ENCODE peak calls at places on chromosomes 16 and 17, in five cellular contexts. N is pancreas, M is cardiac muscle cell, V is A549, W is fibroblast of lung. O is an unnamed sample.

GRCh38 chr17:66679631-66680517 is 155.0 kb upstream of the CACNG5 start:
- DNase-seq in N (no peak), M (no peak), V (no peak), W (no peak), O (no peak)

GRCh38 chr17:21210411-21211076 is 3.4 kb downstream of the TMEM11 start:
- DNase-seq in N (no peak), M (no peak), V (no peak), W (no peak), O (no peak)

GRCh38 chr17:42694524-42694923 is 12.2 kb downstream of the CNTNAP1 start:
- DNase-seq in N (no peak), M (no peak), V (no peak), W (no peak), O (no peak)

GRCh38 chr17:74359916-74360315 is 1.8 kb downstream of the BTBD17 start:
- DNase-seq in N (no peak), M (no peak), V (no peak), W (no peak), O (no peak)

GRCh38 chr16:55508271-55508921 is 476 bp upstream of the LPCAT2 start:
- DNase-seq in N (no peak), M (no peak), V (no peak), W (no peak), O (no peak)

GRCh38 chr17:19513897-19514488 is 19.7 kb upstream of the SLC47A1 start:
- DNase-seq in N (peak), M (peak), V (peak), W (peak), O (peak)

GRCh38 chr16:30628628-30629342 is 18.6 kb upstream of the ZNF689 start:
- DNase-seq in N (peak), M (peak), V (peak), W (peak), O (peak)

GRCh38 chr16:67022531-67023214 is 6.3 kb upstream of the CBFB start:
- DNase-seq in N (peak), M (no peak), V (no peak), W (peak), O (no peak)

GRCh38 chr16:77898671-77899211 is 110.4 kb downstream of the VAT1L start:
- DNase-seq in N (no peak), M (no peak), V (no peak), W (peak), O (no peak)

GRCh38 chr17:55492951-55493350 is 18.3 kb downstream of the SMIM36 start:
- DNase-seq in N (no peak), M (no peak), V (no peak), W (no peak), O (no peak)

GRCh38 chr17:79211061-79211770 is 136.6 kb downstream of the ENGASE start:
- DNase-seq in N (no peak), M (no peak), V (no peak), W (no peak), O (no peak)

GRCh38 chr16:89115216-89115949 is 21.7 kb downstream of the ACSF3 start:
- DNase-seq in N (peak), M (no peak), V (no peak), W (peak), O (no peak)

GRCh38 chr17:72136692-72137550 is 16.1 kb downstream of the SOX9 start:
- DNase-seq in N (no peak), M (no peak), V (peak), W (peak), O (no peak)

GRCh38 chr17:63780928-63781327 is 7.0 kb downstream of the DDX42 start:
- DNase-seq in N (no peak), M (no peak), V (no peak), W (no peak), O (no peak)

GRCh38 chr16:35480361-35480760 is 2020.9 kb downstream of the TP53TG3F start:
- DNase-seq in N (no peak), M (no peak), V (no peak), W (no peak), O (no peak)

GRCh38 chr17:43211480-43212402 is at the start of gene TMEM106A:
- DNase-seq in N (peak), M (peak), V (peak), W (peak), O (peak)

GRCh38 chr16:81696959-81697293 is 82.2 kb upstream of the PLCG2 start:
- DNase-seq in N (no peak), M (no peak), V (no peak), W (no peak), O (no peak)

GRCh38 chr17:44038604-44039007 is 23.8 kb upstream of the TMEM101 start:
- DNase-seq in N (no peak), M (no peak), V (no peak), W (no peak), O (no peak)

GRCh38 chr16:87895641-87896141 is 26.4 kb upstream of the SLC7A5 start:
- DNase-seq in N (no peak), M (no peak), V (no peak), W (peak), O (no peak)

GRCh38 chr17:63785556-63785955 is 11.6 kb downstream of the DDX42 start:
- DNase-seq in N (no peak), M (no peak), V (no peak), W (peak), O (no peak)

DNA sequence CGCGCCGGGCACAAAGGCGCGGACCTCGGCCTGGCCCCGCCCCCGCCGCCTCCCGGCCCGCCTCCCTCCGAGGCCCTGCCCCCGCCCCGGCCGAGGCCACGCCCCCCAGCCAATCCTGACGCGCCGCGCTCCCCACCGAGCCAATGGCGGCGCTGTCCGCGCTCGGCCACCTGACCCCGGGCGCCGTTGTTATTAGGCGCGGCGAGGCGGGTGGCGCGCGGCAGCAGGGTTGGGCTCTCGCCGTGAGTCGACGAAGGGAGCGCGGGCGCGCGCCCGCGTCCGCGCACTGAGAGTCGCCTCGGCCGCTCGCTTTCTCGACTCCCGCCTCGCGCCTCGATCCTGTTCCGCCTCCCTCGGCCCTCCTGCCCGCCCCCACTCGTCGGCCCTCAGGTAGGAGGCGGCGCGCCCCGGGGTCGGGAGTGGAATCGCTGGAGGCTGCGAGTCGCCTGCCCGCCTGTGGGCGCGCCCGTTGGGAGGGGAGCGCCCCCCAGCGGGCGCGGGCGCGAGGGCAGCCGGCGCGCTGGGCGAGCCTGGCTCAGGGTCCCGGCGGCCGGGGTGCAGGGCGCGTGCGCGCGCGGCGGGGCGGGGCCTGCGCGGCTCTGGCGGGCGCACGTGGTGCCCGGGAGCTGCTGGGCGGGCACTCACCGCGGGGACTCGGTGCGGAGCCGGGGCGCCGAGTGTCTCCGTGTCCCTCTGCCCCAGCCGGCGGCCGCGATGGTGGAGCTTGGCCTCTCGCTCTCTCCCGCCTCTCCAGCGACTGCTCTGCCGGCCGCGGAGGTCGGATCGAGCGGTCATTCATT is 405 bp upstream of the CBLN1 start:
- DNase-seq in N (peak), M (peak), V (peak), W (peak), O (peak)
- TF ChIP-seq CTCF in N (peak), M (peak), V (peak), W (no peak), O (no peak)

GRCh38 chr17:33044771-33045170 is 53.1 kb downstream of the SPACA3 start:
- DNase-seq in N (no peak), M (no peak), V (no peak), W (no peak), O (no peak)
- H3K4me3 ChIP-seq in N (no peak), M (no peak), V (no peak), W (no peak), O (no peak)

GRCh38 chr16:70468776-70469525 is 14.6 kb downstream of the FCSK start:
- DNase-seq in N (no peak), M (no peak), V (no peak), W (no peak), O (no peak)

GRCh38 chr16:70466812-70467090 is 12.4 kb downstream of the FCSK start:
- DNase-seq in N (no peak), M (no peak), V (no peak), W (no peak), O (no peak)

GRCh38 chr16:70467608-70468007 is 13.2 kb downstream of the FCSK start:
- DNase-seq in N (no peak), M (no peak), V (no peak), W (no peak), O (no peak)

GRCh38 chr16:70465999-70466811 is 11.8 kb downstream of the FCSK start:
- DNase-seq in N (no peak), M (no peak), V (no peak), W (no peak), O (no peak)

DNA sequence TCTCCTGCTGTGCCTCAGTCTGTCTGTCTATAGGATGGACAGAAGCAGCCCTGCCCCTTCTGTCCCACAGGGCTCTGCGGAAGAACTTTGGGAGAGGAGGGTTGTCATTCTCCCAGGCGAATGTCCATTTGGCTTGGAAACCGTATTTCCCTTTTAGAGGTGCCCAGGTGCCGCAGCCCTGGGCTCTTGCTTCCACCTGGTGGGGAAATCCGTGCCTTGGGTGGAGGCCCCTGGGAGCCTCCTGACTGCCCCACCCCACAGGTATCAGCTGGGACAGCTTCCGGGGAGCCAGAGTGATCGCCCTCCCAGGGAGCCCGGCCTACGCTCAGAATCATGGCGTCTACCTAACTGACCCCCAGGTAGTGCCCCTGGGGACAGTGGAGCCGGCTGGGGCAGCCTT is 12.7 kb downstream of the FCSK start:
- DNase-seq in N (no peak), M (no peak), V (no peak), W (no peak), O (no peak)
- TF ChIP-seq CTCF in N (no peak), M (no peak), V (no peak), W (no peak), O (no peak)

GRCh38 chr17:27630607-27631408 is at the start of gene LGALS9:
- DNase-seq in N (no peak), M (no peak), V (no peak), W (peak), O (no peak)

GRCh38 chr17:27631409-27631755 is 394 bp downstream of the LGALS9 start:
- DNase-seq in N (no peak), M (no peak), V (no peak), W (no peak), O (no peak)

GRCh38 chr17:27633312-27634025 is 2.5 kb downstream of the LGALS9 start:
- DNase-seq in N (no peak), M (no peak), V (no peak), W (no peak), O (no peak)

GRCh38 chr17:27634026-27634335 is 3.0 kb downstream of the LGALS9 start:
- DNase-seq in N (no peak), M (no peak), V (no peak), W (no peak), O (no peak)

GRCh38 chr17:27631897-27632725 is 1.1 kb downstream of the LGALS9 start:
- DNase-seq in N (no peak), M (no peak), V (no peak), W (no peak), O (no peak)
- H3K4me3 ChIP-seq in N (no peak), M (no peak), V (no peak), W (no peak), O (no peak)

GRCh38 chr16:11101695-11102522 is 154.1 kb downstream of the SOCS1 start:
- DNase-seq in N (no peak), M (no peak), V (no peak), W (peak), O (peak)
- TF ChIP-seq CTCF in N (no peak), M (peak), V (no peak), W (no peak), O (peak)